ENCODE peak calls at places on chromosomes 12 and 14, in five cellular contexts. C is WERI-Rb-1, F is mucosa of descending colon, Y is A549, B is hepatocyte. U is an unnamed sample.

GRCh38 chr14:35339761-35340406 is 47.7 kb downstream of the PSMA6 start:
- DNase-seq in C (no peak), F (peak; percentile 54), Y (no peak), B (no peak), U (no peak)

GRCh38 chr12:57198329-57198728 is 18.3 kb upstream of the NXPH4 start:
- DNase-seq in C (no peak), F (no peak), Y (no peak), B (no peak), U (no peak)

GRCh38 chr14:98926151-98926550 is 345.8 kb downstream of the BCL11B start:
- DNase-seq in C (no peak), F (no peak), Y (no peak), B (no peak), U (no peak)

GRCh38 chr14:67186789-67187188 is 2.5 kb upstream of the GARIN2 start:
- DNase-seq in C (no peak), F (no peak), Y (no peak), B (no peak), U (no peak)

GRCh38 chr12:131482686-131483085 is 228.2 kb upstream of the SFSWAP start:
- DNase-seq in C (no peak), F (no peak), Y (no peak), B (no peak), U (no peak)

GRCh38 chr14:76955575-76956252 is 72.8 kb downstream of the IRF2BPL start:
- DNase-seq in C (no peak), F (peak; percentile 50), Y (no peak), B (no peak), U (peak; percentile 56)

GRCh38 chr12:1204581-1205121 is 213.6 kb downstream of the ERC1 start:
- DNase-seq in C (no peak), F (no peak), Y (no peak), B (no peak), U (peak; percentile 13)

GRCh38 chr14:56002316-56002715 is 115.9 kb upstream of the PELI2 start:
- DNase-seq in C (no peak), F (no peak), Y (no peak), B (peak; percentile 14), U (no peak)

GRCh38 chr12:33265037-33265436 is 174.6 kb downstream of the SYT10 start:
- DNase-seq in C (no peak), F (no peak), Y (no peak), B (no peak), U (no peak)

GRCh38 chr14:53842938-53843337 is 113.7 kb downstream of the BMP4 start:
- DNase-seq in C (no peak), F (no peak), Y (peak; percentile 50), B (peak; percentile 50), U (peak; percentile 97)

GRCh38 chr12:4762773-4763172 is 42.6 kb downstream of the GALNT8 start:
- DNase-seq in C (no peak), F (no peak), Y (no peak), B (no peak), U (no peak)

GRCh38 chr12:4766445-4766844 is 46.2 kb downstream of the GALNT8 start:
- DNase-seq in C (no peak), F (no peak), Y (no peak), B (no peak), U (no peak)

GRCh38 chr12:4769073-4769472 is 48.9 kb downstream of the GALNT8 start:
- DNase-seq in C (no peak), F (no peak), Y (no peak), B (no peak), U (no peak)

GRCh38 chr12:4767181-4767580 is 47.0 kb downstream of the GALNT8 start:
- DNase-seq in C (no peak), F (no peak), Y (no peak), B (no peak), U (no peak)

DNA sequence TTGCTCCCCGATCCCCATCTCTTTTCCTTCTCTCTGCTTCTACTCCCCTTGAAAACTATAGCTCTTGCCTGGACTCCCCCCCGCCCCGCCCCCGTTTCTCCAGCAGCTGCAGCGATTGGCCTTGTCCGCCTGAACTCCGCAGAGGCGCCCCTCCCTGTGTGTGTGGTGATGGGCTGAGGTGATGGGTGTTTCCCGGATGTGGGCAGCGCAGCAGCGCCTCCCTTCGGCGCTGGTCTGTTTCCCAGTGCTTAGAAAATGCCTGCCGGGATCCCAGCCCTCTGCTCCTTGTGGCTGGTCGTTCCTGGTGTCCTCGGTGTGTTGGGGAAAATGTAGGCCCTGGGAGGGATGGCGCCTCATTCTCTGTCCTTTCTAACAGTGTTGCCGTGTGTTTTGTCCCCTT is 43.3 kb downstream of the GALNT8 start:
- DNase-seq in C (peak; percentile 61), F (peak; percentile 67), Y (peak; percentile 31), B (peak; percentile 40), U (no peak)
- TF ChIP-seq CTCF in C (peak; percentile 51), F (no peak), Y (peak; percentile 7), B (peak; percentile 23), U (no peak)

GRCh38 chr12:5101686-5102085 is 58.0 kb downstream of the KCNA5 start:
- DNase-seq in C (no peak), F (no peak), Y (no peak), B (no peak), U (no peak)

GRCh38 chr12:5099136-5099535 is 55.5 kb downstream of the KCNA5 start:
- DNase-seq in C (no peak), F (no peak), Y (no peak), B (no peak), U (no peak)

GRCh38 chr12:5097786-5098185 is 54.1 kb downstream of the KCNA5 start:
- DNase-seq in C (no peak), F (no peak), Y (no peak), B (no peak), U (no peak)

GRCh38 chr12:5102806-5103205 is 59.1 kb downstream of the KCNA5 start:
- DNase-seq in C (no peak), F (no peak), Y (no peak), B (no peak), U (no peak)

DNA sequence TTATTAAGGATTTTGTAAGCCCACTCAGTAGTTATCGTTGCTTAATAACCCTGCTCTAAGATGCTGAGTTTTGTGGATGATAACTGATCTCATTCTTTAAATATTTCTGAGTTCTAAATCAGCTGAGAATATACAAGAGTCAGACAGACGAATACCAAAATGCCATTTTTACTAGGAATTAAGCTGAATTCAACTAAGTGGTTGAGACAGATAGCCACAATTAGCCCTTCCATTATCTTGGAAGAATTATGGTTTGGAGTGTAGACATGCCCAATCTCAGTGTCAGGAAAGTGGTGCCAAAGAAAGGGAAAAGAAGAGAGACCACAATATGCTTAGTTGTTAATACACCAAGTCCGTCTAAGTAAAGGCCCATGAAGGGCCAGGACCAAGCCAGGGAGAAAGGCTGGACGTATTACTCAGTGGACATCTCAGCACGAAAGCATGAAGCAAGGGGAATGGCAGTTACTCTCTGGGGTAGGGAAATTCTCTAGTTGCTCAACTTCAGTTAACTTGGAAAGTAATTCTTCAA is 58.6 kb downstream of the KCNA5 start:
- DNase-seq in C (no peak), F (no peak), Y (no peak), B (no peak), U (peak; percentile 10)
- H3K4me3 ChIP-seq in C (no peak overlapping the region), F (no peak overlapping the region), Y (no peak overlapping the region), B (no peak overlapping the region), U (no peak overlapping the region)

GRCh38 chr14:64035143-64035542 is 182.3 kb downstream of the SYNE2 start:
- DNase-seq in C (no peak), F (no peak), Y (no peak), B (no peak), U (peak; percentile 18)

GRCh38 chr14:64045091-64045490 is 192.3 kb downstream of the SYNE2 start:
- DNase-seq in C (no peak), F (no peak), Y (no peak), B (no peak), U (no peak)

GRCh38 chr14:64038857-64039542 is 186.2 kb downstream of the SYNE2 start:
- DNase-seq in C (no peak), F (no peak), Y (no peak), B (no peak), U (peak; percentile 16)

GRCh38 chr14:64040044-64040443 is 187.2 kb downstream of the SYNE2 start:
- DNase-seq in C (no peak), F (no peak), Y (no peak), B (no peak), U (peak; percentile 35)
- TF ChIP-seq CTCF in C (no peak), F (no peak), Y (peak; percentile 32), B (peak; percentile 36), U (peak; percentile 32)

GRCh38 chr12:54414191-54414525 is 4.9 kb downstream of the ITGA5 start:
- DNase-seq in C (no peak), F (no peak), Y (no peak), B (no peak), U (no peak)
- H3K4me3 ChIP-seq in C (no peak overlapping the region), F (no peak overlapping the region), Y (no peak overlapping the region), B (no peak overlapping the region), U (no peak overlapping the region)